ENCODE peak calls at places on chromosomes 7 and 10, in nine cellular contexts. U is astrocyte; G is heart left ventricle; P is H1; V is neural progenitor cell; C is IMR-90; E is CD8-positive, alpha-beta memory T cell; A is ovary; J is right atrium auricular region. S is an unnamed sample. For H3K27me3 and H3K4me1, the result is how much of the 10 kb centered on the place peaks cover.

GRCh38 chr10:84076540-84077195 is 62.6 kb upstream of the GHITM start:
- DNase-seq in U (peak), G (no peak), P (no peak), V (peak), C (peak), E (no peak), A (no peak), J (no peak), S (no peak)

GRCh38 chr10:59240581-59241183 is 64.2 kb downstream of the PHYHIPL start:
- DNase-seq in U (peak), G (no peak), P (no peak), V (peak), C (peak), E (no peak), A (no peak), J (no peak), S (no peak)

GRCh38 chr7:17677408-17677807 is 262.9 kb downstream of the SNX13 start:
- DNase-seq in U (peak), G (no peak), P (no peak), V (no peak), C (peak), E (no peak), A (no peak), J (no peak), S (no peak)

GRCh38 chr10:47136866-47137265 is 163.1 kb upstream of the GDF10 start:
- DNase-seq in U (no peak), G (no peak), P (no peak), V (no peak), C (peak), E (no peak), A (no peak), J (peak), S (no peak)

GRCh38 chr10:97399843-97400545 is 1.1 kb downstream of the RRP12 start:
- DNase-seq in U (peak), G (no peak), P (no peak), V (peak), C (peak), E (no peak), A (no peak), J (no peak), S (peak)

GRCh38 chr7:34096135-34096775 is 190.9 kb downstream of the BMPER start:
- DNase-seq in U (peak), G (peak), P (no peak), V (no peak), C (peak), E (no peak), A (peak), J (peak), S (no peak)

GRCh38 chr7:117766915-117767314 is 106.3 kb downstream of the CTTNBP2 start:
- DNase-seq in U (no peak), G (no peak), P (no peak), V (no peak), C (no peak), E (no peak), A (no peak), J (no peak), S (no peak)

GRCh38 chr7:130269318-130269694 is 2.6 kb downstream of the CPA2 start:
- DNase-seq in U (no peak), G (no peak), P (no peak), V (no peak), C (no peak), E (no peak), A (no peak), J (no peak), S (no peak)

GRCh38 chr7:49119706-49120105 is 195.4 kb downstream of the CDC14C start:
- DNase-seq in U (no peak), G (no peak), P (no peak), V (no peak), C (no peak), E (no peak), A (no peak), J (no peak), S (no peak)

GRCh38 chr7:71733108-71733870 is 601.3 kb downstream of the GALNT17 start:
- DNase-seq in U (peak), G (peak), P (peak), V (peak), C (peak), E (peak), A (peak), J (peak), S (peak)

GRCh38 chr10:63375006-63375405 is 90.8 kb downstream of the JMJD1C start:
- DNase-seq in U (no peak), G (no peak), P (no peak), V (no peak), C (no peak), E (no peak), A (no peak), J (no peak), S (no peak)

GRCh38 chr10:34434119-34434594 is 380.9 kb downstream of the PARD3 start:
- DNase-seq in U (peak), G (no peak), P (no peak), V (no peak), C (peak), E (no peak), A (no peak), J (no peak), S (no peak)

GRCh38 chr10:23556727-23557440 is 118.0 kb downstream of the OTUD1 start:
- DNase-seq in U (peak), G (no peak), P (no peak), V (no peak), C (peak), E (no peak), A (no peak), J (no peak), S (no peak)

GRCh38 chr7:17912050-17912449 is 28.2 kb downstream of the SNX13 start:
- DNase-seq in U (no peak), G (no peak), P (no peak), V (no peak), C (no peak), E (no peak), A (no peak), J (no peak), S (no peak)

GRCh38 chr7:121777672-121778071 is 95.3 kb upstream of the PTPRZ1 start:
- DNase-seq in U (no peak), G (no peak), P (no peak), V (no peak), C (no peak), E (no peak), A (no peak), J (no peak), S (no peak)

GRCh38 chr7:127514499-127514898 is 70.9 kb downstream of the GCC1 start:
- DNase-seq in U (peak), G (no peak), P (no peak), V (peak), C (peak), E (peak), A (no peak), J (no peak), S (peak)

GRCh38 chr7:48899932-48900331 is 24.4 kb upstream of the CDC14C start:
- DNase-seq in U (peak), G (no peak), P (no peak), V (no peak), C (no peak), E (no peak), A (no peak), J (no peak), S (no peak)

GRCh38 chr10:131250454-131251145 is 60.9 kb downstream of the TCERG1L start:
- DNase-seq in U (no peak), G (no peak), P (no peak), V (peak), C (no peak), E (no peak), A (no peak), J (no peak), S (no peak)

GRCh38 chr10:78772083-78772482 is 296.7 kb upstream of the ZMIZ1 start:
- DNase-seq in U (no peak), G (no peak), P (no peak), V (no peak), C (no peak), E (no peak), A (no peak), J (no peak), S (no peak)

GRCh38 chr7:90269163-90269562 is 24.2 kb downstream of the CFAP69 start:
- DNase-seq in U (no peak), G (no peak), P (no peak), V (no peak), C (no peak), E (no peak), A (no peak), J (no peak), S (no peak)

GRCh38 chr10:49273082-49273465 is 25.9 kb upstream of the C10orf71 start:
- DNase-seq in U (no peak), G (peak), P (no peak), V (no peak), C (no peak), E (no peak), A (no peak), J (peak), S (no peak)

GRCh38 chr10:46006219-46006618 is 24.2 kb downstream of the NCOA4 start:
- DNase-seq in U (peak), G (no peak), P (no peak), V (no peak), C (peak), E (no peak), A (no peak), J (no peak), S (no peak)

GRCh38 chr7:99563650-99564049 is 5.2 kb downstream of the ZNF655 start:
- DNase-seq in U (peak), G (no peak), P (no peak), V (no peak), C (peak), E (no peak), A (no peak), J (no peak), S (no peak)

GRCh38 chr10:30392564-30392990 is 41.4 kb upstream of the MAP3K8 start:
- DNase-seq in U (peak), G (peak), P (peak), V (peak), C (peak), E (peak), A (peak), J (no peak), S (peak)

GRCh38 chr7:67407351-67407750 is 410.7 kb downstream of the TYW1 start:
- DNase-seq in U (no peak), G (no peak), P (no peak), V (no peak), C (no peak), E (no peak), A (no peak), J (no peak), S (no peak)

GRCh38 chr7:100515072-100515532 is 23.9 kb upstream of the AGFG2 start:
- DNase-seq in U (peak), G (no peak), P (no peak), V (no peak), C (peak), E (no peak), A (no peak), J (no peak), S (no peak)

GRCh38 chr10:13528138-13528874 is 508 bp downstream of the BEND7 start:
- DNase-seq in U (no peak), G (peak), P (no peak), V (peak), C (no peak), E (no peak), A (peak), J (no peak), S (no peak)

GRCh38 chr10:132985546-132985900 is 43.2 kb upstream of the CFAP46 start:
- DNase-seq in U (no peak), G (no peak), P (no peak), V (no peak), C (no peak), E (no peak), A (no peak), J (no peak), S (no peak)

GRCh38 chr10:6840766-6841165 is 260.7 kb upstream of the PRKCQ start:
- DNase-seq in U (peak), G (no peak), P (no peak), V (no peak), C (peak), E (no peak), A (no peak), J (no peak), S (no peak)

GRCh38 chr10:129108994-129109393 is 358.0 kb upstream of the MGMT start:
- DNase-seq in U (no peak), G (no peak), P (no peak), V (no peak), C (no peak), E (no peak), A (no peak), J (peak), S (no peak)

GRCh38 chr7:123865517-123866117 is 20.6 kb downstream of the HYAL4 start:
- DNase-seq in U (peak), G (no peak), P (no peak), V (peak), C (peak), E (peak), A (peak), J (no peak), S (peak)

GRCh38 chr10:17053061-17053460 is 76.5 kb downstream of the CUBN start:
- DNase-seq in U (no peak), G (no peak), P (no peak), V (no peak), C (no peak), E (no peak), A (no peak), J (no peak), S (no peak)

GRCh38 chr10:93773120-93773519 is 15.4 kb downstream of the LGI1 start:
- DNase-seq in U (no peak), G (no peak), P (no peak), V (no peak), C (no peak), E (no peak), A (no peak), J (no peak), S (no peak)

GRCh38 chr7:66832531-66833351 is 88.3 kb upstream of the TMEM248 start:
- DNase-seq in U (no peak), G (no peak), P (no peak), V (no peak), C (no peak), E (no peak), A (no peak), J (no peak), S (no peak)

GRCh38 chr10:25492040-25492439 is 317.2 kb downstream of the GPR158 start:
- DNase-seq in U (no peak), G (no peak), P (no peak), V (no peak), C (no peak), E (no peak), A (no peak), J (no peak), S (no peak)

DNA sequence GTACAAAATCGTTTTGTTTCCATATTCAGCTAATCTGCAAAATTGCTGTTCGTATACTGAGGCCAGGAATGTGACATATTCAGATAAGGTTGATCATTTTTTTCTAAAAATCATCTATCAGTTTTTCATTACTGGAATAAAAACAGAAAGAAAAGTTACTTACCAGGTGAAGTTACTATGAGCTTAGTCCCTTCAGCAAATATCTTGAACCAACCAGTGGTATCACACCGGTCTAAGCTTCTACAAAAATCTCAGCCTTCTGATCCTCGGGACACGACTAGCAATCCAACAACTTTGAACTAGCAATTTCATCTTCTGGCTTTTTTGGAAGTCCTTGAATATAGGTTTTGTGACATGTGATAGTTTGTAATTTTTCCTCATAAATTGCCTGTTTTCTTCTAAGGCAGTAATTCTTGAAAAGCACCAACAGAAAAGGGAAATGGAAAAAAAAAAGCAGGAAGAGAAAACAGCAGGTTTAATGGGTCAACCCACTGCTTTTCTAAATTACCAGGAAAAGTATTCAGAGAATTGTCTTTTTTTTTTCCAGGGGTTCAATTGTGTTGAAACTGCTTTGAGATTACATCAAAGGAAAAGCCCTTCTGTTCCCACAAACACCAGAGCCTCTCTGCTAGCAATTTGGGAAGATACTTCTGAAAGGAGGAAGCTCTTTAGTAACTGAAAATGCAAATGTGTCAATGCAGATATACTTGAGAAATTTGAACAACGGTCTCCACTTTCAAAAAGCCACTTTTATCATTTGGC is 2.8 kb upstream of the TARP start:
- DNase-seq in U (no peak), G (no peak), P (no peak), V (no peak), C (no peak), E (no peak), A (no peak), J (no peak), S (no peak)
- H3K27me3 ChIP-seq in U (under half), G (under half), P (under half), V (under half), C (under half), E (under half), A (under half), J (under half), S (under half)

GRCh38 chr7:6419310-6419773 is 28.4 kb downstream of the DAGLB start:
- DNase-seq in U (peak), G (no peak), P (no peak), V (no peak), C (no peak), E (no peak), A (no peak), J (no peak), S (no peak)

GRCh38 chr7:6422095-6422494 is 25.7 kb downstream of the DAGLB start:
- DNase-seq in U (no peak), G (no peak), P (no peak), V (no peak), C (no peak), E (no peak), A (no peak), J (no peak), S (no peak)

GRCh38 chr7:6417408-6417807 is 30.3 kb downstream of the DAGLB start:
- DNase-seq in U (no peak), G (no peak), P (no peak), V (no peak), C (no peak), E (no peak), A (no peak), J (no peak), S (no peak)

GRCh38 chr7:6422926-6423632 is 24.7 kb downstream of the DAGLB start:
- DNase-seq in U (no peak), G (peak), P (no peak), V (no peak), C (no peak), E (no peak), A (no peak), J (no peak), S (peak)

DNA sequence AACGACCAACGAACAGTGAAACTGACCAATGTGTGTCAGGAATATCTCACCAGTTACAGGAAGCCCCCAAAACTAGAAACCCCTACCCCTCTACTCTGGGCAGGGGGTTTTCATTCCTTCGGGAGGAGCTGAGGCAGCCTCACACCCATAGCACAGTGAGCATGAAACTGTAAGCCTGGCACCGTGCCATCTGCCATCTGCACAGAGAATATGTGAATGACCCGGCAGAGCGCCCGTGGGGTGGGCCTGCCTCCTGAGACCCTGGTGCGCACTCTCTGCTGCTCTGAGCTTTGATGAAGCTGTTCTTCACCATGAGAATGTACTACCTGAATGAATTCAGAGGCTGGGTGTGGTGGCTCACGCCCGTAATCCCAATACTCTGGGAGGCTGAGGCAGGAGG is 27.1 kb downstream of the DAGLB start:
- DNase-seq in U (no peak), G (no peak), P (no peak), V (no peak), C (no peak), E (no peak), A (peak), J (no peak), S (no peak)
- H3K4me1 ChIP-seq in U (under half), G (under half), P (under half), V (under half), C (under half), E (under half), A (under half), J (under half), S (under half)

DNA sequence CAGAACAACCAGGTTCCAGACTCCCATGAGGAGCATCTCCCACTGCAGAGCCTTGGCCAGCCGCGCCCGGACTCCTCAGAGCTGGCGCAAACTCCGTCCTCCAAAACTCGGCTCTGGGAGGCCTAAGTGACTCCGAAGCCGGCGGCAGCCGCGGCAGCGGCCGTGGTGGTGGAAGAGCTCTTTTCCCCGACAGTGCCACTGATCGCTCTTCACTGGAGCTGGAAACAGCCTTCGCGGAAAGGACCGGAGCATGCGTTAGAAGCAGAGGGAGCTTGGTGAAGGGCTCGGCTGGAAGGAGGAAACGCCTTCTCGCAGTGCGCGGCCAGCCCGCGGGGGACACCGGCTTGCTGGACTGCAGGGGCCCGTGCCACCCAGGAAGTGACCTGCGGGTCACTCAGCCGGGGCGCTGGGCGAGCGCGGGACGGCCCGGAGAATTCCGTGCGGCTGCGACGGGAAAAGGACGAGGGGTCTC is 5.0 kb upstream of the HOXA13 start:
- DNase-seq in U (no peak), G (no peak), P (no peak), V (peak), C (no peak), E (no peak), A (no peak), J (peak), S (no peak)
- H3K27me3 ChIP-seq in U (half or more), G (half or more), P (half or more), V (half or more), C (half or more), E (half or more), A (under half), J (half or more), S (half or more)

GRCh38 chr7:158865462-158865922 is 9.1 kb downstream of the DYNC2I1 start:
- DNase-seq in U (no peak), G (no peak), P (no peak), V (no peak), C (no peak), E (no peak), A (no peak), J (no peak), S (no peak)
- H3K4me1 ChIP-seq in U (under half), G (half or more), P (under half), V (under half), C (under half), E (under half), A (under half), J (under half), S (under half)

GRCh38 chr7:28060371-28060950 is 120.1 kb downstream of the JAZF1 start:
- DNase-seq in U (no peak), G (no peak), P (no peak), V (no peak), C (no peak), E (no peak), A (no peak), J (no peak), S (no peak)
- H3K27me3 ChIP-seq in U (under half), G (under half), P (under half), V (under half), C (under half), E (under half), A (under half), J (under half), S (under half)

DNA sequence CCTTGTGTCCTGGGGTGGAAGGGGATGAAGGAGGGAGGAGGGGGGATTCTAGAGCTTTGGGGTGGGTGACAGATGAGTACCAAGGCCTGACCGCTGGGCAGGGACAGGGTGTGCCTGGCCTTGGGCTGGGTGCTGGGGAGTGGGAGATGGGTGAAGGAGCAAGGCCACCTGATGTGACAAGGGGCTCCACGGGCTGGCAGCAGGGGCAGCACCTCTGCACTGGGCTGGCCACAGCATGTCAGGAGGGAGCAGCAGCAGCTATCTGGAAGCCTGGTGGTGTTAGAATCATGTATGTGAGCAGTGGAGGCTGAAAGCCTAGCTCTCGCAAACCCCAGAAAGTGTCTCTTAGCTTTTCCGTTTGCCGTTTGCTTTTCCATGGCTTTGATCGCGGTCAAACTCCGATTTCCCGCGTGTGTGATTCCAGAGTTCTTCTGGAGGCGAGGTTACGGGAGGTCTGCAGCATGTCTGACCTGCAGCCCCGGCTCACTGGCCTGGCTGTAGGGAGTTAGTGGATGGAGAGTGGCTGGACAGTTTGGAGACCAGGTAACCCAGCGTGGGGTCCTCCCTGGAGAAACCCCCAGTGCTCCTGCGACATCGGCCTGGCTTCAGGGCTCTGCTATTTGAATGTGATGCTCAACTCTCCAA is 105.3 kb downstream of the CUX1 start:
- DNase-seq in U (no peak), G (no peak), P (no peak), V (no peak), C (no peak), E (no peak), A (peak), J (no peak), S (no peak)
- H3K4me1 ChIP-seq in U (under half), G (under half), P (under half), V (under half), C (under half), E (under half), A (under half), J (under half), S (under half)

GRCh38 chr7:4244041-4244440 is 438.1 kb upstream of the FOXK1 start:
- DNase-seq in U (no peak), G (no peak), P (no peak), V (no peak), C (no peak), E (no peak), A (no peak), J (no peak), S (no peak)
- H3K27me3 ChIP-seq in U (under half), G (under half), P (under half), V (under half), C (under half), E (under half), A (under half), J (under half), S (under half)